ENCODE peak calls at places on chromosome 15, in seven cellular contexts. I is heart left ventricle; Z is SK-N-SH; B is transverse colon; A is effector memory CD4-positive, alpha-beta T cell; S is A549; E is WERI-Rb-1. Q is an unnamed sample. For H3K9me3, the result is how much of the 10 kb centered on the place peaks cover.

GRCh38 chr15:100682468-100682867 is 80.1 kb downstream of the ASB7 start:
- DNase-seq in A (no peak), Z (no peak), B (no peak), I (no peak), E (no peak), S (no peak), Q (no peak)

GRCh38 chr15:33234019-33234418 is 39.5 kb upstream of the FMN1 start:
- DNase-seq in A (no peak), Z (peak), B (no peak), E (peak), S (peak), I (no peak), Q (peak)

GRCh38 chr15:38217788-38218609 is 34.6 kb upstream of the SPRED1 start:
- DNase-seq in I (no peak), A (no peak), Z (no peak), B (no peak), S (no peak), E (peak), Q (peak)

GRCh38 chr15:81858586-81858985 is 187.2 kb downstream of the MEX3B start:
- DNase-seq in E (no peak), I (no peak), A (no peak), B (no peak), Z (no peak), S (no peak), Q (no peak)

GRCh38 chr15:60589728-60590127 is 110.8 kb upstream of the ICE2 start:
- DNase-seq in A (no peak), I (no peak), Z (no peak), E (no peak), S (no peak), B (no peak), Q (no peak)

GRCh38 chr15:35728176-35728938 is 182.4 kb upstream of the DPH6 start:
- DNase-seq in B (no peak), E (no peak), Z (peak), I (no peak), A (no peak), S (peak), Q (no peak)

GRCh38 chr15:70701891-70702568 is 61.3 kb downstream of the UACA start:
- DNase-seq in S (peak), A (no peak), B (no peak), Z (no peak), I (no peak), E (no peak), Q (no peak)

GRCh38 chr15:41996921-41997592 is 23.8 kb downstream of the PLA2G4E start:
- DNase-seq in B (no peak), E (no peak), A (no peak), Z (no peak), S (no peak), I (no peak), Q (no peak)

GRCh38 chr15:89179966-89180875 is 41.2 kb downstream of the RLBP1 start:
- DNase-seq in A (no peak), B (no peak), I (no peak), E (no peak), Z (no peak), S (no peak), Q (no peak)

GRCh38 chr15:41796457-41796856 is 22.2 kb downstream of the MAPKBP1 start:
- DNase-seq in B (no peak), Z (peak), A (no peak), E (no peak), I (no peak), S (no peak), Q (no peak)

GRCh38 chr15:58420579-58421043 is 11.2 kb upstream of the LIPC start:
- DNase-seq in B (no peak), I (no peak), A (no peak), E (no peak), Z (no peak), S (no peak), Q (no peak)

GRCh38 chr15:66876423-66876730 is 174.3 kb downstream of the SMAD6 start:
- DNase-seq in A (no peak), E (no peak), B (no peak), Z (no peak), S (no peak), I (peak), Q (no peak)

GRCh38 chr15:33243869-33244268 is 49.4 kb upstream of the FMN1 start:
- DNase-seq in Z (peak), E (no peak), S (peak), A (no peak), I (no peak), B (no peak), Q (no peak)

GRCh38 chr15:58506064-58506490 is 74.3 kb downstream of the LIPC start:
- DNase-seq in Z (no peak), I (no peak), A (no peak), S (no peak), E (no peak), B (no peak), Q (peak)

GRCh38 chr15:51846066-51846462 is 16.6 kb downstream of the TMOD3 start:
- DNase-seq in S (peak), A (no peak), E (no peak), I (no peak), B (no peak), Z (no peak), Q (no peak)

GRCh38 chr15:78203346-78204225 is 30.8 kb downstream of the ACSBG1 start:
- DNase-seq in B (no peak), E (no peak), I (peak), S (no peak), Z (no peak), A (no peak), Q (no peak)

GRCh38 chr15:96341465-96342142 is 11.1 kb downstream of the NR2F2 start:
- DNase-seq in B (no peak), S (no peak), Z (no peak), I (peak), E (no peak), A (no peak), Q (no peak)

GRCh38 chr15:82044373-82045178 is 1.2 kb downstream of the MEX3B start:
- DNase-seq in B (peak), Z (peak), A (no peak), I (peak), E (peak), S (peak), Q (peak)

GRCh38 chr15:89199734-89200133 is 21.6 kb downstream of the RLBP1 start:
- DNase-seq in S (no peak), I (no peak), Z (no peak), E (no peak), A (no peak), B (no peak), Q (no peak)

GRCh38 chr15:52448010-52448890 is 80.4 kb downstream of the MYO5A start:
- DNase-seq in B (no peak), I (no peak), Z (no peak), A (no peak), E (no peak), S (no peak), Q (no peak)

GRCh38 chr15:52441846-52442245 is 86.8 kb downstream of the MYO5A start:
- DNase-seq in S (no peak), A (no peak), E (no peak), Z (no peak), B (no peak), I (no peak), Q (no peak)

GRCh38 chr15:27210176-27210575 is 239.2 kb downstream of the GABRG3 start:
- DNase-seq in Z (no peak), I (no peak), E (no peak), S (no peak), A (no peak), B (no peak), Q (no peak)
- H3K9me3 ChIP-seq in Z (under half), I (under half), E (under half), S (under half), A (under half), B (under half), Q (under half)

DNA sequence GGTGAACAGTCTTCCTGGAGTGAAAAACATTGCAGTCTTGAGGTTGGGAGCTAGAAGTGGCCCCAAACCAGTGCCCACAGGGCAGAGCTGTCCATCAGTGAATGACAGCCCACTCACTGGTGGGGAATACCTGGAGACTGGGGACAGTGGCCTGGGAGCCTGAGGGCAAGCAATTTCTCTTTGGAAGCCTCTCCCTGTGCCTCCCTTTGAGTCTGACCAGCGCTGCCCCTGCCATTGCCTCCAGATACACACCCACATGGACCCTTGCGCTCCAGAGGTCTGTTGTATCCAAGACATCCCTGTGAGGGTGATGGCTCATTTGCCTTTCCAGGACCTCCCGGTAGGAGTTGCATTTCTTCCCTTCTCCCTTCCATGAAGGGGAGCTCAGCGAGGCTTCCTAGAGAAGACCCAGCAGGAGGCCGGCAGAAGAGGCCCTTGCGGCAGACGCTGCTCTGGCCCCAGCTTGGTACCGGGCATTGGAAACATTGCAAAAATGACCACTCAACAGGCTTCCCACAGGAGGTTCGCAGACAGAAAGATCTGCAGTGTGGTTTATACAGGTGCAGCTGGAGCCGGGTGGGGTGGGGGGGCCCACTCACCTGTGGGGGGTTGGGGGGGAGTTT is 38.5 kb downstream of the KLF13 start:
- DNase-seq in S (no peak), B (no peak), A (no peak), E (no peak), Z (no peak), I (no peak), Q (no peak)
- H3K4me3 ChIP-seq in S (no peak), B (no peak), A (no peak), E (no peak), Z (no peak), I (no peak), Q (no peak)

GRCh38 chr15:63982381-63982854 is 63.9 kb downstream of the DAPK2 start:
- DNase-seq in B (peak), S (no peak), A (no peak), E (no peak), I (no peak), Z (no peak), Q (peak)
- H3K27ac ChIP-seq in B (no peak), S (no peak), A (no peak), E (peak), I (peak), Z (no peak), Q (no peak)

GRCh38 chr15:90814193-90814811 is 54.1 kb upstream of the FURIN start:
- DNase-seq in S (no peak), A (no peak), E (no peak), Z (no peak), B (no peak), I (no peak), Q (peak)
- H3K9me3 ChIP-seq in S (under half), A (under half), E (under half), Z (under half), B (under half), I (under half), Q (under half)

DNA sequence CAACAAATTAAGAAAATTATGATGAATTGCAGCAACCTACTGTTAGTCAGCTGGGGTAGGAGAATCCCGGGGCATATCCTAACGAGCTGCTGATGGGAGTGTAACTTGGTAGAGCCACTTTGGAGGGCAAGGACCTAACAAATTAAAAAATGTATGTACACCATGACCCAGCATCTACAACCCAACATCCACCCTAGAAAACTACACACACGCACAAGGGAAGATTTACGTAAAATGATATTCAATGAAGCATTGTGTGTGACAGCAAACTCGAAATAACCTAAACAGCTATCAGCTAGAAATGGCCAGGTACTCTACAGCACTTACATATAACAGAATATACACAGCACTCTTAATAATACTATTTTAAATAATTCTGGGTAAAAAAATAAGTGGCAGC is 1.8 kb downstream of the BCL2A1 start:
- DNase-seq in A (no peak), I (no peak), Z (no peak), E (no peak), B (no peak), S (no peak), Q (no peak)
- H3K4me3 ChIP-seq in A (peak), I (no peak), Z (no peak), E (no peak), B (no peak), S (peak), Q (no peak)

GRCh38 chr15:94375997-94376396 is 144.6 kb downstream of the MCTP2 start:
- DNase-seq in Z (no peak), E (no peak), B (no peak), S (no peak), I (no peak), A (no peak), Q (no peak)
- H3K27ac ChIP-seq in Z (no peak), E (no peak), B (no peak), S (no peak), I (no peak), A (no peak), Q (no peak)

Q was measured in thyroid gland.